ENCODE peak calls at places on chromosomes 1 and 21, in six cellular contexts. One of them, this sample, is unnamed.
A peak's percentile ranks its signal among the peaks of the same experiment; 100 is the strongest.

GRCh38 chr1:17010601-17011438 is 908 bp downstream of the ATP13A2 start:
- DNase-seq in Calu3: peak; percentile 5
- DNase-seq in BJ: no peak
- DNase-seq in vagina: no peak
- DNase-seq in progenitor cell of endocrine pancreas: no peak
- DNase-seq in suprapubic skin: no peak
- DNase-seq in this sample: no peak

GRCh38 chr1:24827737-24828136 is 82.5 kb downstream of the CLIC4 start:
- DNase-seq in Calu3: no peak
- DNase-seq in BJ: no peak
- DNase-seq in vagina: no peak
- DNase-seq in progenitor cell of endocrine pancreas: no peak
- DNase-seq in suprapubic skin: no peak
- DNase-seq in this sample: no peak

GRCh38 chr1:53155945-53156344 is 13.5 kb upstream of the SLC1A7 start:
- DNase-seq in Calu3: no peak
- DNase-seq in BJ: no peak
- DNase-seq in vagina: no peak
- DNase-seq in progenitor cell of endocrine pancreas: no peak
- DNase-seq in suprapubic skin: no peak
- DNase-seq in this sample: no peak

GRCh38 chr21:35150562-35151226 is 101.6 kb upstream of the RUNX1 start:
- DNase-seq in Calu3: no peak
- DNase-seq in BJ: no peak
- DNase-seq in vagina: no peak
- DNase-seq in progenitor cell of endocrine pancreas: no peak
- DNase-seq in suprapubic skin: no peak
- DNase-seq in this sample: no peak

GRCh38 chr1:47432071-47433036 is 5.5 kb upstream of the FOXD2 start:
- DNase-seq in Calu3: no peak
- DNase-seq in BJ: no peak
- DNase-seq in vagina: no peak
- DNase-seq in progenitor cell of endocrine pancreas: peak; percentile 76
- DNase-seq in suprapubic skin: peak; percentile 89
- DNase-seq in this sample: no peak

GRCh38 chr21:45630066-45630694 is 13.3 kb upstream of the PCBP3 start:
- DNase-seq in Calu3: no peak
- DNase-seq in BJ: no peak
- DNase-seq in vagina: peak; percentile 76
- DNase-seq in progenitor cell of endocrine pancreas: no peak
- DNase-seq in suprapubic skin: no peak
- DNase-seq in this sample: no peak

GRCh38 chr21:32135401-32136363 is 143.2 kb downstream of the MIS18A start:
- DNase-seq in Calu3: no peak
- DNase-seq in BJ: peak; percentile 65
- DNase-seq in vagina: no peak
- DNase-seq in progenitor cell of endocrine pancreas: no peak
- DNase-seq in suprapubic skin: no peak
- DNase-seq in this sample: peak; percentile 2

GRCh38 chr1:36565576-36566501 is 83.1 kb upstream of the CSF3R start:
- DNase-seq in Calu3: no peak
- DNase-seq in BJ: no peak
- DNase-seq in vagina: no peak
- DNase-seq in progenitor cell of endocrine pancreas: no peak
- DNase-seq in suprapubic skin: peak; percentile 63
- DNase-seq in this sample: no peak

GRCh38 chr1:114270255-114271117 is 116.8 kb upstream of the SYT6 start:
- DNase-seq in Calu3: no peak
- DNase-seq in BJ: no peak
- DNase-seq in vagina: no peak
- DNase-seq in progenitor cell of endocrine pancreas: no peak
- DNase-seq in suprapubic skin: no peak
- DNase-seq in this sample: no peak

GRCh38 chr1:43464840-43465693 is 11.3 kb upstream of the HYI start:
- DNase-seq in Calu3: peak; percentile 50
- DNase-seq in BJ: no peak
- DNase-seq in vagina: no peak
- DNase-seq in progenitor cell of endocrine pancreas: no peak
- DNase-seq in suprapubic skin: no peak
- DNase-seq in this sample: no peak

GRCh38 chr1:80509965-80510522 is 1290.7 kb upstream of the ADGRL2 start:
- DNase-seq in Calu3: no peak
- DNase-seq in BJ: no peak
- DNase-seq in vagina: no peak
- DNase-seq in progenitor cell of endocrine pancreas: no peak
- DNase-seq in suprapubic skin: no peak
- DNase-seq in this sample: no peak

GRCh38 chr1:165456861-165457260 is 11.9 kb upstream of the RXRG start:
- DNase-seq in Calu3: no peak
- DNase-seq in BJ: no peak
- DNase-seq in vagina: no peak
- DNase-seq in progenitor cell of endocrine pancreas: no peak
- DNase-seq in suprapubic skin: no peak
- DNase-seq in this sample: no peak

DNA sequence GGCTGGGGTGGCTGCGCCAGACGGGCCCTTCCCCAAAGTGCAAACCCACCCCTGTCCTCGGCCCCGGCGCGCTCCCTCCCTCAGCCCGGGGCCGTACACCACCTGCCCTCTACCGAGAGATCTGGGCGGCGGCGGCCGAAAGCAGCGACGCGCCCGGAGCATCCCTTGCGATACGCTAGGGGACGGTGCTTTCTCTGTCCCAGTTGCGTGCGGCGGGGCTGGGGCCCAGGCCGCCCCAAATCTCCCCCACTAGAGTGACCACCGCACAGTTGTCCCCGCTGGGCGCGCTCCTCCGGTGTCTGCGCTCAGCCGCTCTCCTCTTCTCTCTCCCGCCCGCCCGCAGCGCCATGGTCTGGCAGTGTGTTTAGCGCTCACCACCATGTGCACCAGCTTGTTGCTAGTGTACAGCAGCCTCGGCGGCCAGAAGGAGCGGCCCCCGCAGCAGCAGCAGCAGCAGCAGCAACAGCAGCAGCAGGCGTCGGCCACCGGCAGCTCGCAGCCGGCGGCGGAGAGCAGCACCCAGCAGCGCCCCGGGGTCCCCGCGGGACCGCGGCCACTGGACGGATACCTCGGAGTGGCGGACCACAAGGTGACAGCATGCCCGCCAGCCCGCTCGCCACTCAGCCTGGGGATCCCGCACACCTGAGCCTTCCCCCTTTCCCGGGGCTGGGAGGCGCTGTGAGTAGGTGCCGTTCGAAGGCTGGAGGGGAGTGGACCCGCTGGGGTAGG is 1.0 kb downstream of the ST6GALNAC5 start:
- DNase-seq in Calu3: no peak
- DNase-seq in BJ: no peak
- DNase-seq in vagina: no peak
- DNase-seq in progenitor cell of endocrine pancreas: peak; percentile 37
- DNase-seq in suprapubic skin: no peak
- DNase-seq in this sample: no peak
- TF ChIP-seq CTCF in Calu3: no peak
- TF ChIP-seq CTCF in BJ: peak; percentile 40
- TF ChIP-seq CTCF in vagina: peak; percentile 12
- TF ChIP-seq CTCF in progenitor cell of endocrine pancreas: no peak
- TF ChIP-seq CTCF in suprapubic skin: no peak
- TF ChIP-seq CTCF in this sample: peak; percentile 34

DNA sequence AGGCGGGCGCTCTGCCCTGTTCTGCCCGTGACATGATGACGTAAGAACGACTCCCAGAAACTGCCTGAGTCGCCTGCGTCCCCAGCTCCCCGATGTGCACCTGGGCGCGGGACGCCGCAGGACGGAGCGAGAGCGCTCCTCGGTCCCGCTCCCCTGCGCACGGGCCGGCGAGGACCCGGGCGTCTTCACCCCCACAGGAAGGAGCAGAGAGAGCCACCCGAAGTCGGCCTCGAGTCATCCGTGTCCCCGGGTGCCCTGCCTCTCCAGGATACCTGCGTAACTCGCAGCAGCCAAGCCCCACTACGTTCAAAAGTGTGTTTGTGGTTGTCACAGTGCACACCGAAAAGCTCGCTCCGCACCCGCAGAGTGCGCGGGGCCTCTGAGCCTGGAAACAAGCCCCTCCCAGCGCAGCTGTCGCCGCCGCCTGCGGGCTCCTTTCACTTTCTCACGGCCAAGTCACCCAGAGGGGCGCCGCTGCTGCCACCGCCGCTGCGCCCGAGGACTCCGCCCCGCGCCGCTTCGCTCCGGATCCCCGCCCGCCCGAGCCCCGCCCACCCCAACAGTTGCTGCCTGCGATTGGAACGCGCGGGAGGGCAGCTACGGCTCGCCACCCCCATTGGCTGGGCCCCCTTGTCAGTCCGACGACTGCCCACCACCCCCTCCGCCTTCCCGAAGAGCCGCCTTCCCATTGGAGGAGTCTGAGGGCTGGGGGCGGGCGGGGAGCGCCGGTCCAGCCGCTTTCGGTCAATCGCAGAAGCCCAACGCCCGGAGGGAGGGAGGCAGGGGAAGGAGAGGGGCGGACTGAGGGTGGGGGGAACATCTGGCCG is 3.1 kb upstream of the ZBTB18 start:
- DNase-seq in Calu3: peak; percentile 98
- DNase-seq in BJ: peak; percentile 95
- DNase-seq in vagina: peak; percentile 100
- DNase-seq in progenitor cell of endocrine pancreas: peak; percentile 98
- DNase-seq in suprapubic skin: peak; percentile 99
- DNase-seq in this sample: peak; percentile 97
- TF ChIP-seq CTCF in Calu3: no peak
- TF ChIP-seq CTCF in BJ: no peak
- TF ChIP-seq CTCF in vagina: no peak
- TF ChIP-seq CTCF in progenitor cell of endocrine pancreas: no peak
- TF ChIP-seq CTCF in suprapubic skin: no peak
- TF ChIP-seq CTCF in this sample: no peak

GRCh38 chr1:147493349-147493748 is 48.0 kb upstream of the BCL9 start:
- DNase-seq in Calu3: no peak
- DNase-seq in BJ: no peak
- DNase-seq in vagina: no peak
- DNase-seq in progenitor cell of endocrine pancreas: no peak
- DNase-seq in suprapubic skin: no peak
- DNase-seq in this sample: no peak
- TF ChIP-seq CTCF in Calu3: no peak
- TF ChIP-seq CTCF in BJ: no peak
- TF ChIP-seq CTCF in vagina: no peak
- TF ChIP-seq CTCF in progenitor cell of endocrine pancreas: no peak
- TF ChIP-seq CTCF in suprapubic skin: no peak
- TF ChIP-seq CTCF in this sample: no peak

GRCh38 chr1:190452272-190452848 is 25.3 kb downstream of the BRINP3 start:
- DNase-seq in Calu3: no peak
- DNase-seq in BJ: no peak
- DNase-seq in vagina: no peak
- DNase-seq in progenitor cell of endocrine pancreas: no peak
- DNase-seq in suprapubic skin: no peak
- DNase-seq in this sample: no peak

GRCh38 chr1:190453550-190453949 is 24.1 kb downstream of the BRINP3 start:
- DNase-seq in Calu3: no peak
- DNase-seq in BJ: no peak
- DNase-seq in vagina: no peak
- DNase-seq in progenitor cell of endocrine pancreas: no peak
- DNase-seq in suprapubic skin: no peak
- DNase-seq in this sample: no peak
- TF ChIP-seq CTCF in Calu3: no peak
- TF ChIP-seq CTCF in BJ: no peak
- TF ChIP-seq CTCF in vagina: no peak
- TF ChIP-seq CTCF in progenitor cell of endocrine pancreas: no peak
- TF ChIP-seq CTCF in suprapubic skin: no peak
- TF ChIP-seq CTCF in this sample: no peak

GRCh38 chr1:100459815-100460114 is 78.2 kb upstream of the GPR88 start:
- DNase-seq in Calu3: no peak
- DNase-seq in BJ: no peak
- DNase-seq in vagina: no peak
- DNase-seq in progenitor cell of endocrine pancreas: no peak
- DNase-seq in suprapubic skin: no peak
- DNase-seq in this sample: no peak
- TF ChIP-seq CTCF in Calu3: no peak
- TF ChIP-seq CTCF in BJ: no peak
- TF ChIP-seq CTCF in vagina: no peak
- TF ChIP-seq CTCF in progenitor cell of endocrine pancreas: no peak
- TF ChIP-seq CTCF in suprapubic skin: no peak
- TF ChIP-seq CTCF in this sample: no peak

GRCh38 chr1:8166436-8166835 is 140.3 kb upstream of the ERRFI1 start:
- DNase-seq in Calu3: no peak
- DNase-seq in BJ: no peak
- DNase-seq in vagina: no peak
- DNase-seq in progenitor cell of endocrine pancreas: no peak
- DNase-seq in suprapubic skin: no peak
- DNase-seq in this sample: no peak

GRCh38 chr1:8167936-8168335 is 141.8 kb upstream of the ERRFI1 start:
- DNase-seq in Calu3: no peak
- DNase-seq in BJ: no peak
- DNase-seq in vagina: no peak
- DNase-seq in progenitor cell of endocrine pancreas: no peak
- DNase-seq in suprapubic skin: no peak
- DNase-seq in this sample: no peak

GRCh38 chr1:8163039-8163438 is 136.9 kb upstream of the ERRFI1 start:
- DNase-seq in Calu3: no peak
- DNase-seq in BJ: no peak
- DNase-seq in vagina: no peak
- DNase-seq in progenitor cell of endocrine pancreas: no peak
- DNase-seq in suprapubic skin: no peak
- DNase-seq in this sample: no peak

GRCh38 chr1:8164670-8165069 is 138.6 kb upstream of the ERRFI1 start:
- DNase-seq in Calu3: no peak
- DNase-seq in BJ: no peak
- DNase-seq in vagina: no peak
- DNase-seq in progenitor cell of endocrine pancreas: no peak
- DNase-seq in suprapubic skin: no peak
- DNase-seq in this sample: no peak

DNA sequence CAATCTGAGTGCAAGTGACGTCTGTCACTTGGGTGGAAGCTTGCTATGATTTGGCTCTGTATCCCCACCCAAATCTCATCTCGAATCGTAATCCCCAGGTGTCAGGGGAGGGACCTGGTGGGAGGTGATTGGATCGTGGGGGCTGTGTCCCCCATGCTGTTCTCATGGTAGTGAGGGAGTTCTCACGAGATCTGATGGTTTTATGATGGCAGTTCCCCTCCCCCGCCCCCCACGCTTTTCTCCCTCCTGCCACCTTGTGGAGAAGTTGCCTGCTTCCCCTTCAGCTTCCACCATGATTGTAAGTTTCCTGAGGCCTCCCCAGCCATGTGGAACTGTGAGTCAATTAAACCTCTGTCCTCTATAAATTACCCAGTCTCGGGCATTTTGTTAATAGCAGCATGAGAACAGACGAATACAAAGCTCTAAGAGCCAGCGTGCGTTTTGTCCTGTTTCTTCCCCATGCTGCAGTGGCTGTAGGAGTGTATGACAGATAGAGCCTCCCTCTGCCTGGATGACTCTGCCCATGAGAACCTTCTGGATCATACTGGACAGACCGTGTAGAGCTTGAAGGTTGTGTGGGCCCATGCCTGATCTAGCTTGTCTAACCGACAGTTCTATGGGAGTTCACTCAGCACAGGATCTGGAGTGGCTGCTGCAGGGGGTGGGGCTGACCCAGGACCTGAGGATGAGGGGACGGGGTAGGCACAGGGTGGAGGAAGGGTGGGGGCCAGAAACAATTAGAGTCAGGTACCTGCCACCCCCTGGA is 139.7 kb upstream of the ERRFI1 start:
- DNase-seq in Calu3: no peak
- DNase-seq in BJ: no peak
- DNase-seq in vagina: no peak
- DNase-seq in progenitor cell of endocrine pancreas: no peak
- DNase-seq in suprapubic skin: no peak
- DNase-seq in this sample: no peak
- TF ChIP-seq CTCF in Calu3: no peak
- TF ChIP-seq CTCF in BJ: no peak
- TF ChIP-seq CTCF in vagina: no peak
- TF ChIP-seq CTCF in progenitor cell of endocrine pancreas: peak; percentile 30
- TF ChIP-seq CTCF in suprapubic skin: no peak
- TF ChIP-seq CTCF in this sample: no peak